ENCODE peak calls at places on chromosomes 3 and 15, in seven cellular contexts. V is SK-N-SH, R is K562, F is GM12878, L is HepG2, O is H1, P is GM12891. E is an unnamed sample.

GRCh38 chr3:38479431-38480092 is 16.6 kb upstream of the EXOG start:
- DNase-seq in V (peak; percentile 87), R (peak; percentile 64), F (no peak), L (peak; percentile 47), O (peak; percentile 25), P (peak; percentile 67), E (peak; percentile 51)

GRCh38 chr3:101009386-101009785 is 16.2 kb upstream of the ABI3BP start:
- DNase-seq in V (no peak), R (no peak), F (no peak), L (no peak), O (no peak), P (no peak), E (no peak)

GRCh38 chr3:124133366-124133940 is 141.5 kb upstream of the ROPN1 start:
- DNase-seq in V (no peak), R (no peak), F (no peak), L (no peak), O (no peak), P (no peak), E (no peak)

GRCh38 chr3:13874891-13875290 is 5.0 kb downstream of the WNT7A start:
- DNase-seq in V (no peak), R (no peak), F (no peak), L (no peak), O (no peak), P (no peak), E (no peak)

GRCh38 chr3:89488800-89489580 is 381.6 kb downstream of the EPHA3 start:
- DNase-seq in V (no peak), R (no peak), F (no peak), L (no peak), O (no peak), P (no peak), E (no peak)

GRCh38 chr3:43236008-43236407 is 50.3 kb upstream of the SNRK start:
- DNase-seq in V (no peak), R (no peak), F (no peak), L (no peak), O (no peak), P (no peak), E (no peak)

GRCh38 chr3:151282921-151283320 is 4.6 kb upstream of the P2RY14 start:
- DNase-seq in V (peak; percentile 50), R (peak; percentile 51), F (no peak), L (peak; percentile 60), O (no peak), P (peak; percentile 10), E (peak; percentile 15)

GRCh38 chr15:60021589-60022378 is 17.7 kb downstream of the FOXB1 start:
- DNase-seq in V (no peak), R (no peak), F (no peak), L (no peak), O (no peak), P (no peak), E (no peak)

GRCh38 chr3:51955893-51956770 is 951 bp downstream of the GPR62 start:
- DNase-seq in V (peak; percentile 91), R (no peak), F (no peak), L (no peak), O (no peak), P (peak; percentile 59), E (no peak)

GRCh38 chr3:40162616-40163015 is 146.9 kb upstream of the EIF1B start:
- DNase-seq in V (no peak), R (no peak), F (no peak), L (no peak), O (no peak), P (no peak), E (no peak)

GRCh38 chr15:73564255-73564654 is 68.9 kb downstream of the NPTN start:
- DNase-seq in V (no peak), R (peak; percentile 69), F (no peak), L (no peak), O (no peak), P (no peak), E (no peak)

GRCh38 chr3:178195824-178196223 is 340.4 kb upstream of the KCNMB2 start:
- DNase-seq in V (no peak), R (peak; percentile 56), F (no peak), L (no peak), O (no peak), P (no peak), E (no peak)

GRCh38 chr3:128301186-128302023 is 148.1 kb downstream of the EEFSEC start:
- DNase-seq in V (no peak), R (no peak), F (no peak), L (no peak), O (no peak), P (no peak), E (no peak)

GRCh38 chr3:28328188-28329151 is 20.1 kb upstream of the ZCWPW2 start:
- DNase-seq in V (no peak), R (peak; percentile 34), F (no peak), L (no peak), O (no peak), P (no peak), E (no peak)

GRCh38 chr3:172355836-172356235 is 92.4 kb downstream of the GHSR start:
- DNase-seq in V (no peak), R (no peak), F (no peak), L (no peak), O (no peak), P (no peak), E (no peak)

GRCh38 chr3:69326821-69327433 is 59.0 kb downstream of the FRMD4B start:
- DNase-seq in V (no peak), R (no peak), F (peak; percentile 86), L (no peak), O (no peak), P (peak; percentile 23), E (no peak)

GRCh38 chr15:51161491-51162260 is 67.0 kb upstream of the TNFAIP8L3 start:
- DNase-seq in V (no peak), R (no peak), F (no peak), L (no peak), O (no peak), P (no peak), E (no peak)

GRCh38 chr3:157131861-157132260 is 28.1 kb downstream of the CCNL1 start:
- DNase-seq in V (no peak), R (no peak), F (no peak), L (no peak), O (no peak), P (no peak), E (no peak)

GRCh38 chr3:67389176-67389575 is 265.2 kb downstream of the SUCLG2 start:
- DNase-seq in V (no peak), R (no peak), F (peak; percentile 40), L (no peak), O (no peak), P (peak; percentile 25), E (peak; percentile 14)

GRCh38 chr15:33094336-33094735 is 100.2 kb downstream of the FMN1 start:
- DNase-seq in V (no peak), R (no peak), F (no peak), L (no peak), O (no peak), P (no peak), E (no peak)

GRCh38 chr3:101870138-101870537 is 20.8 kb downstream of the NFKBIZ start:
- DNase-seq in V (no peak), R (no peak), F (no peak), L (no peak), O (no peak), P (no peak), E (no peak)

DNA sequence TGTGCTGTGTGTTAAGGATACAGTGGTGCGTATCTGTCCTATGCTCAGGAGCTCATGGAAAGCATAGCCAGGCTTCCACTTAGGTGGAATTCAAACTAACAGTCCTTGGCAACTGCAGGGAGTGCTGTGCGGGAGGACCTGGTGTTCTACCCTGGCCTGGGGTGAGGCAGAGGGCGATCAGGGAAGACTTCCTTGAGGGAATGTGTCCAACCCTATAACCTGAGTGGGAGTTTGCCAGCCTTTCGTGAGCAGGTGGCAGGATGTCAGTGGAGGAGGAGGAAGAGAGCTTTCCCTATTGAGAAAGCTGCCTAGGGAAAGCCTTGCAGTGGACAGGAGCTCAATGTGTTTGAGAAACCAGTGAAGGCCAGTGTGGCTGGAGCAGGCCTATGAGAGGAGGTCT is 271.1 kb upstream of the C2CD4B start:
- DNase-seq in V (no peak), R (no peak), F (no peak), L (no peak), O (no peak), P (no peak), E (no peak)
- TF ChIP-seq POLR2AphosphoS5 in V (no peak), R (no peak), F (no peak), L (no peak), O (no peak), P (no peak), E (no peak)

GRCh38 chr3:194134231-194134756 is 1.7 kb upstream of the HES1 start:
- DNase-seq in V (peak; percentile 79), R (peak; percentile 75), F (no peak), L (no peak), O (no peak), P (no peak), E (peak; percentile 32)
- TF ChIP-seq TAF1 in V (no peak), R (no peak), F (no peak), L (peak; percentile 59), O (peak; percentile 41), P (no peak), E (no peak)

GRCh38 chr3:33099109-33099645 is 2.2 kb upstream of the GLB1 start:
- DNase-seq in V (no peak), R (no peak), F (no peak), L (no peak), O (no peak), P (no peak), E (no peak)

GRCh38 chr3:33093847-33094246 is 3.1 kb downstream of the GLB1 start:
- DNase-seq in V (no peak), R (peak; percentile 34), F (no peak), L (no peak), O (no peak), P (no peak), E (no peak)

GRCh38 chr3:33099701-33100100 is 2.8 kb upstream of the GLB1 start:
- DNase-seq in V (no peak), R (peak; percentile 31), F (no peak), L (peak; percentile 29), O (no peak), P (no peak), E (no peak)

GRCh38 chr3:33092496-33093254 is 4.3 kb downstream of the GLB1 start:
- DNase-seq in V (no peak), R (no peak), F (no peak), L (no peak), O (no peak), P (no peak), E (no peak)

DNA sequence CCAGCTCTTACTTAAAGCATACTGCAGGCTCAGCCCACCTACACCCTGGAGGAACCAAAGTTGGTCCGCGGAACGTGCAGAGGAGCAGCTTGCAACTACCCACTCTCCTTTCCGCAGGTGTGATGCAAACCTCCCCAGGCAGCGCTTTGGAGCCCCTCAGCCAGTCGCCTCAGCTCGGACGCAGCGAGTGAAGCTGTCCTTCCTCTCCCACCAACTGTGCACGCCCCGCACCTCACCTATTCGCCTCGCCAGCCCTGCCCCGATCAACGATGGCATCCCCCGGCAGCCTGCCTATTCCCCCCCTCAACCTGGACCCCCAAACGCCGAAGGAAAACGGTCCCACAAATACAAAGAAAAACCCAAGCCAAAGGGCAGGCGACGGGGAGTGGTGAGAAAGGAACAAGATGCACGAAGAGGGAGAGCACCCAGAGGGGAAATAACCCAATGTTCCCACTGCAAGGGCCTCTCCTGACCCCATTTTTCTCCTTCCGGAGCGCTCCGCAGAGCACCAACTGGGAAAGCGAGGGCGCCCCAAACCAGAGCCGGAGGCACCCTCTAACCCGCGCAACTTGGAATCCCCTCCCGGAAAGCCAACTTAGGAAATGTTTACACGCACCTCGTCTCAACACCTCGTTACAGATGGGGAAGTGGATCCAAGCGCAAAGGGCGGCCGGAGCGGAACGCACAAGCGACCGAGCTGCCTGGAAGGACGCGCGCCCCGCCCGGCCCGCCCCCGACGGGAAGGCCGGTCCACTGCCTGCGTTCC is 660 bp downstream of the GLB1 start:
- DNase-seq in V (peak; percentile 67), R (peak; percentile 69), F (no peak), L (peak; percentile 17), O (no peak), P (peak; percentile 33), E (peak; percentile 39)
- TF ChIP-seq POLR2AphosphoS5 in V (no peak), R (no peak), F (no peak), L (no peak), O (no peak), P (no peak), E (no peak)

GRCh38 chr15:83694030-83694429 is 40.1 kb downstream of the ADAMTSL3 start:
- DNase-seq in V (no peak), R (no peak), F (no peak), L (no peak), O (no peak), P (no peak), E (no peak)
- TF ChIP-seq TAF1 in V (no peak), R (no peak), F (no peak), L (no peak), O (no peak), P (no peak), E (no peak)